ENCODE peak calls at places on chromosomes 2 and 18, in six cellular contexts. B is spleen, C is GM23338, X is breast epithelium, H is HepG2, N is stomach. J is an unnamed sample.

GRCh38 chr2:115733190-115733775 is 1290.8 kb downstream of the DPP10 start:
- DNase-seq in B (no peak), C (no peak), X (no peak), H (no peak), N (no peak), J (no peak)

GRCh38 chr2:148201075-148202004 is 180.4 kb downstream of the MBD5 start:
- DNase-seq in B (no peak), C (peak), X (no peak), H (peak), N (peak), J (no peak)

GRCh38 chr18:61889541-61889940 is 3.3 kb downstream of the RNF152 start:
- DNase-seq in B (no peak), C (no peak), X (no peak), H (no peak), N (no peak), J (no peak)

GRCh38 chr2:96884299-96885156 is 14.6 kb upstream of the SEMA4C start:
- DNase-seq in B (no peak), C (no peak), X (no peak), H (no peak), N (no peak), J (no peak)

GRCh38 chr2:10214179-10214578 is 88.5 kb upstream of the HPCAL1 start:
- DNase-seq in B (peak), C (no peak), X (no peak), H (no peak), N (no peak), J (no peak)

GRCh38 chr18:57075716-57076400 is 71.0 kb upstream of the BOD1L2 start:
- DNase-seq in B (no peak), C (peak), X (no peak), H (no peak), N (no peak), J (no peak)

GRCh38 chr18:47992266-47992665 is 61.8 kb upstream of the SMAD2 start:
- DNase-seq in B (no peak), C (no peak), X (no peak), H (no peak), N (no peak), J (no peak)

GRCh38 chr2:132757676-132758075 is 87.7 kb upstream of the LYPD1 start:
- DNase-seq in B (no peak), C (no peak), X (no peak), H (no peak), N (no peak), J (no peak)

GRCh38 chr2:238169021-238169707 is 10.4 kb downstream of the ERFE start:
- DNase-seq in B (no peak), C (no peak), X (no peak), H (no peak), N (no peak), J (peak)

GRCh38 chr2:225788571-225788970 is 389.1 kb downstream of the NYAP2 start:
- DNase-seq in B (no peak), C (no peak), X (no peak), H (no peak), N (no peak), J (no peak)

GRCh38 chr2:196589429-196589828 is 50.1 kb upstream of the CCDC150 start:
- DNase-seq in B (no peak), C (no peak), X (no peak), H (no peak), N (no peak), J (no peak)

GRCh38 chr2:207950063-207950760 is 75.1 kb downstream of the PLEKHM3 start:
- DNase-seq in B (no peak), C (peak), X (no peak), H (no peak), N (no peak), J (no peak)

GRCh38 chr2:1593371-1594205 is 150.7 kb downstream of the PXDN start:
- DNase-seq in B (peak), C (no peak), X (no peak), H (no peak), N (no peak), J (peak)

GRCh38 chr2:127012868-127013267 is 94.1 kb downstream of the BIN1 start:
- DNase-seq in B (no peak), C (no peak), X (no peak), H (no peak), N (no peak), J (no peak)

GRCh38 chr18:48889115-48889941 is 61.4 kb downstream of the SMAD7 start:
- DNase-seq in B (peak), C (peak), X (no peak), H (no peak), N (peak), J (no peak)

GRCh38 chr2:238142382-238143205 is 4.1 kb downstream of the KLHL30 start:
- DNase-seq in B (no peak), C (no peak), X (no peak), H (no peak), N (no peak), J (no peak)

GRCh38 chr2:112829247-112829646 is 7.3 kb downstream of the IL1B start:
- DNase-seq in B (no peak), C (no peak), X (no peak), H (no peak), N (no peak), J (no peak)

GRCh38 chr2:152743004-152743403 is 24.6 kb downstream of the ARL6IP6 start:
- DNase-seq in B (no peak), C (peak), X (no peak), H (peak), N (no peak), J (peak)

GRCh38 chr2:33377048-33377447 is 99.4 kb upstream of the RASGRP3 start:
- DNase-seq in B (no peak), C (no peak), X (no peak), H (no peak), N (no peak), J (no peak)

GRCh38 chr2:172181840-172182239 is 79.1 kb upstream of the DLX2 start:
- DNase-seq in B (no peak), C (peak), X (no peak), H (no peak), N (no peak), J (no peak)

GRCh38 chr18:53380063-53380639 is 844.3 kb downstream of the MBD2 start:
- DNase-seq in B (no peak), C (peak), X (no peak), H (peak), N (no peak), J (peak)

GRCh38 chr2:175552902-175553301 is 371.4 kb upstream of the ATP5MC3 start:
- DNase-seq in B (no peak), C (no peak), X (no peak), H (no peak), N (no peak), J (no peak)

GRCh38 chr2:7102831-7103230 is 185.6 kb downstream of the RNF144A start:
- DNase-seq in B (no peak), C (no peak), X (no peak), H (no peak), N (no peak), J (no peak)

GRCh38 chr2:159030674-159031380 is 62.4 kb downstream of the TANC1 start:
- DNase-seq in B (no peak), C (peak), X (no peak), H (peak), N (peak), J (no peak)

GRCh38 chr2:223591596-223591995 is 10.6 kb downstream of the SCG2 start:
- DNase-seq in B (no peak), C (no peak), X (no peak), H (no peak), N (no peak), J (no peak)

GRCh38 chr2:160666019-160666676 is 172.5 kb upstream of the RBMS1 start:
- DNase-seq in B (no peak), C (no peak), X (no peak), H (peak), N (no peak), J (peak)

GRCh38 chr2:232951181-232951580 is 61.9 kb downstream of the NGEF start:
- DNase-seq in B (no peak), C (no peak), X (no peak), H (no peak), N (no peak), J (no peak)

GRCh38 chr2:138504092-138504491 is 2.5 kb downstream of the SPOPL start:
- DNase-seq in B (no peak), C (no peak), X (no peak), H (no peak), N (no peak), J (no peak)

GRCh38 chr2:55425449-55425848 is 5.8 kb upstream of the CCDC88A start:
- DNase-seq in B (no peak), C (no peak), X (no peak), H (no peak), N (no peak), J (peak)

GRCh38 chr18:45664824-45665763 is 49.8 kb downstream of the SLC14A2 start:
- DNase-seq in B (no peak), C (peak), X (peak), H (peak), N (peak), J (peak)

DNA sequence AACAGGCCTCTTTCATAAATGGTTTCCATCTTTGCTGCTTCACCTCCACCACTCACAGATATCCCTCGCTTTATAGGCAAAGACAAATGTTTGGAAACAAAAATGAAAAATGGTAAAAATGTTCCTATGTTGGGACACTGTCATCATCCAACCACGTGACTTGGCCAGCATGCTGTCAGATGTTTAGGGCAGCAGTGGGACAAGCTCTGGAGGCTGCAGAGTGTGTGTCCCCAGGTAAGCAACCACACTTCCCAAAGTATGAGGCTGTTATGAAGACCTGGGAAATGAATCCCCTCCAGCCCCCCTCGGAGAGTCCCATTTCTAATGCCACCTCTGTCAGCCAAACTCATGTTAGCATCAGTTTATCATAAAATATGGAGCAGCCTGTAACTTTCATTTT is 66.4 kb downstream of the APOB start:
- DNase-seq in B (no peak), C (no peak), X (no peak), H (no peak), N (no peak), J (no peak)
- TF ChIP-seq POLR2AphosphoS5 in B (no peak), C (no peak), X (no peak), H (no peak), N (peak), J (no peak)

GRCh38 chr2:235255716-235256115 is 238.1 kb upstream of the AGAP1 start:
- DNase-seq in B (no peak), C (no peak), X (no peak), H (no peak), N (no peak), J (no peak)
- TF ChIP-seq POLR2AphosphoS5 in B (no peak), C (no peak), X (no peak), H (no peak), N (no peak), J (no peak)

GRCh38 chr2:215726070-215726469 is 287.3 kb downstream of the MREG start:
- DNase-seq in B (no peak), C (no peak), X (no peak), H (no peak), N (no peak), J (no peak)

GRCh38 chr2:215718890-215719289 is 283.0 kb upstream of the FN1 start:
- DNase-seq in B (no peak), C (no peak), X (no peak), H (no peak), N (no peak), J (no peak)

GRCh38 chr2:215724171-215724570 is 288.3 kb upstream of the FN1 start:
- DNase-seq in B (no peak), C (no peak), X (no peak), H (no peak), N (no peak), J (no peak)

GRCh38 chr2:215722125-215722524 is 286.3 kb upstream of the FN1 start:
- DNase-seq in B (no peak), C (no peak), X (no peak), H (no peak), N (no peak), J (no peak)

DNA sequence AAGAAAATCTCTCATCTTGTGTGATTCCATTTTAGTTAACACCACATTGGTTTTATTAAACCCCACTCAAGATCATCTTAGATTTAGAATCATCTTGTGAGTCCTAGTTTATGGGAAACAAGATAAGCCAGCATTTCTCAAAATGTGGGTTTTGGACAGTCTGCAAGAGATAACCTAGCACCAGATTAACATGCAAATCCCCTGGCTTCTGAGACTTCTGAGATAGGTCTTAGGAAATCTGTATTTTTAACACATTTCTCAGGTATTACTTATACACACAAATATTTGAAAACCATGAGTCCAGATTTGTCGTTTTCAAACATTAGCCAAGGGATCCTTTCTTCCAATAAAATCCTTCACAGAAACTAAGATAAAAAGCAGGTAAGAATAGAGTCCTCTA is 287.1 kb upstream of the FN1 start:
- DNase-seq in B (no peak), C (no peak), X (no peak), H (no peak), N (no peak), J (no peak)
- TF ChIP-seq POLR2AphosphoS5 in B (no peak), C (no peak), X (no peak), H (no peak), N (no peak), J (no peak)

DNA sequence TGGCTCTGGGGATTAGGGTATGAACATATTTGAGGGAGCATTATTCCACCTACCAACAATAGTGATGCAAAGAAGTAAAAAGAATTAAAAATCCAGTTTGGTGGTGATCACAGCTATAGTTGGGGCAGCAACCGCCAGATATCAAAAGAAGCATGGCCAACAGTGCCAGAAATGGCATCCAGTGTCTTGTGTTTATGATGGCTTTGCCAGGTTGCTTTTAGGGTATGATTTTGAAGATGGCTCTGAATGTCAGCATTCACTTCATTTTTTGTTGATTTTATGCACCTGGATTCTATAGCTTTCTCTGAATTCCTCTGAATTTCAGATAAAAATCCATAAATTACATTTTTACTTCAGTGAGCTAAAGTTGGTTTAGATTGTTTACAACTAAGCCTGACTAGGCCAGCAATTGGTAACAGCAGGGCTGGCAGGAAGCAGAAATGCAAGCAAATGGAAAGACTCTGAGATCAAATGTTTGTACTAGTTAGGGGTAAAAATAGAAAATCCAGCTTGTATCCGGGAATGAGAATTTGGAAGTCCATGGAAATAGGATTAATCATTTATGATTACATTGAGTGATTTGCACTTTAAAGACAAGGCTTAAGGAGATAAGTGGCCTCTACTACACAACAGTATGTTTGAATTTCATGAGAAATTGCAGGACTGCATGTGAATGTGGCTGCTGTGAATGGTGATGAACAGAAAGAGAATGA is 40.4 kb downstream of the COL3A1 start:
- DNase-seq in B (no peak), C (no peak), X (no peak), H (no peak), N (no peak), J (no peak)
- TF ChIP-seq POLR2AphosphoS5 in B (no peak), C (no peak), X (no peak), H (no peak), N (no peak), J (no peak)

GRCh38 chr2:66577331-66578041 is 142.6 kb downstream of the MEIS1 start:
- DNase-seq in B (no peak), C (peak), X (no peak), H (no peak), N (no peak), J (no peak)
- TF ChIP-seq POLR2AphosphoS5 in B (no peak), C (no peak), X (peak), H (no peak), N (no peak), J (no peak)

DNA sequence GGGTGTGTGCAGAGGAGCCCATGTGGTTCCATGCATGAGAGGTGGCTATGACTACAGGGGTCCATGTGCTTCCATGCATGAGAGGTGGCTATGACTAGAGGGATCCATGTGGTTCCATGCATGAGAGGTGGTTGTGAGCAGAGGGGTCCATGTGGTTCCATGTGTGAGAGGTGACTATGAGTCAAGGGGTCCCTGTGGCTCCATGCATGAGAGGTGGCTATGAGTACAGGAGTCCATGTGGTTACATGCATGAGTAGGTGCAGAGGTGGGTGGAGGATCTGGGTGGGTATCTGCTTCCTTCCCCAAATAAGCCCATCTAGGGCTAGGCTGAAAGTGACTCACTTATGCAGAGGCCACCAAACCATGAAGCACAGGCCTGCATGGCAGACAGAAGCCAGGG is 137.8 kb downstream of the TNS1 start:
- DNase-seq in B (no peak), C (no peak), X (no peak), H (no peak), N (no peak), J (no peak)
- TF ChIP-seq POLR2AphosphoS5 in B (no peak), C (no peak), X (no peak), H (no peak), N (no peak), J (no peak)

DNA sequence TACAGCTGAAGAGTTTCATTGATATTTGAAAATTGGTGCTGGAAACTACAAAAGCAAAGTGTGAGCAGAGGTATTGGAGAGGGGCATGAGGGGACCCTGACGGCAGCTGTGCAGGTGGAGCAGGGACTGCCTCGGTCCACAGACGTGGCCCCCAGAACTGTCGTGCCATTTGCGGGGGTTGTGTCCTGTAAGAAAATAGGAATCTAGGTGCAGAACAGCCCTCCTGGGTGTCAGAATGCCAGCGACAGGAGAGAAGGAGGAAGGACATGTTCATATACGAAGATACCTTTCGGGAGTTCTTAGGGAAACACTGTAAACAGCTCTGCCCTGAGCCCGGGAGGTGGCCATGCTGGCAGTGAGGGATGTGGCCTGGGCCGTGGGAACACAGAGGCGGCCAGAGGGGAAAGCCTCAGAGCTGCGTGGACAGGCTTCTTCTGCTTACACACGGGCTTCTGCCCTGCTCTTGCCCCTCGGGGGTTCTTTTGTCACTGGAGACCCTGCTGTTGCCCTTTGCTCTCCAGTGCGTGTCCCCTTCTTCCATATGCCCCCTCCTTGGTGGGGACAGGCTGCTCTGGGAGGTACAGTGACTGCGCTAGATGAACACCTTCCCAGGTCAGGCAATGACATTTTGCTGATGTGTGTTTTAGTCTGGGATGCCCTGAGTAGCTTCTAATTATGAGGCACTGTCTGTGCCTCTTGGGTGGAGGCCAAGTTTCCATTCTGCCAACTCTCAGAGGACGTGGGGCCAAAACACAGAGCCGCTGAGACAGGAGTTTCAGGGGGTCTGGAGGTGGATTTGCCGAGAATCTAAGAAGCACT is 81.9 kb upstream of the TXNDC2 start:
- DNase-seq in B (no peak), C (peak), X (peak), H (no peak), N (no peak), J (no peak)
- TF ChIP-seq POLR2AphosphoS5 in B (peak), C (no peak), X (no peak), H (no peak), N (no peak), J (no peak)

J was measured in Panc1.